ENCODE peak calls at places on chromosome 14, in seven cellular contexts. One of them, this sample, is unnamed.

GRCh38 chr14:39232554-39233415 is 930 bp upstream of the MIA2 start:
- DNase-seq in omental fat pad: no peak
- DNase-seq in cardiac muscle cell: peak
- DNase-seq in hypothalamus: no peak
- DNase-seq in A549: peak
- DNase-seq in activated gamma-delta T cell treated with anti-CD3 and anti-CD28 coated beads, Interleukin-2, amount 50 U/mL, for 16 hours: no peak
- DNase-seq in uterus: no peak
- DNase-seq in this sample: no peak

GRCh38 chr14:78196323-78196722 is 26.1 kb downstream of the NRXN3 start:
- DNase-seq in omental fat pad: no peak
- DNase-seq in cardiac muscle cell: no peak
- DNase-seq in hypothalamus: no peak
- DNase-seq in A549: no peak
- DNase-seq in activated gamma-delta T cell treated with anti-CD3 and anti-CD28 coated beads, Interleukin-2, amount 50 U/mL, for 16 hours: no peak
- DNase-seq in uterus: no peak
- DNase-seq in this sample: no peak

GRCh38 chr14:69052181-69052601 is 73.1 kb upstream of the ACTN1 start:
- DNase-seq in omental fat pad: no peak
- DNase-seq in cardiac muscle cell: peak
- DNase-seq in hypothalamus: no peak
- DNase-seq in A549: no peak
- DNase-seq in activated gamma-delta T cell treated with anti-CD3 and anti-CD28 coated beads, Interleukin-2, amount 50 U/mL, for 16 hours: no peak
- DNase-seq in uterus: peak
- DNase-seq in this sample: no peak

GRCh38 chr14:76870146-76870545 is 43.9 kb downstream of the LRRC74A start:
- DNase-seq in omental fat pad: no peak
- DNase-seq in cardiac muscle cell: no peak
- DNase-seq in hypothalamus: no peak
- DNase-seq in A549: peak
- DNase-seq in activated gamma-delta T cell treated with anti-CD3 and anti-CD28 coated beads, Interleukin-2, amount 50 U/mL, for 16 hours: no peak
- DNase-seq in uterus: no peak
- DNase-seq in this sample: no peak

GRCh38 chr14:73476451-73476905 is 14.3 kb upstream of the RIOX1 start:
- DNase-seq in omental fat pad: no peak
- DNase-seq in cardiac muscle cell: no peak
- DNase-seq in hypothalamus: no peak
- DNase-seq in A549: no peak
- DNase-seq in activated gamma-delta T cell treated with anti-CD3 and anti-CD28 coated beads, Interleukin-2, amount 50 U/mL, for 16 hours: no peak
- DNase-seq in uterus: no peak
- DNase-seq in this sample: no peak

GRCh38 chr14:75323571-75323970 is 44.9 kb downstream of the FOS start:
- DNase-seq in omental fat pad: no peak
- DNase-seq in cardiac muscle cell: no peak
- DNase-seq in hypothalamus: no peak
- DNase-seq in A549: no peak
- DNase-seq in activated gamma-delta T cell treated with anti-CD3 and anti-CD28 coated beads, Interleukin-2, amount 50 U/mL, for 16 hours: no peak
- DNase-seq in uterus: no peak
- DNase-seq in this sample: no peak

GRCh38 chr14:102363182-102363952 is 626 bp downstream of the TECPR2 start:
- DNase-seq in omental fat pad: peak
- DNase-seq in cardiac muscle cell: peak
- DNase-seq in hypothalamus: no peak
- DNase-seq in A549: peak
- DNase-seq in activated gamma-delta T cell treated with anti-CD3 and anti-CD28 coated beads, Interleukin-2, amount 50 U/mL, for 16 hours: no peak
- DNase-seq in uterus: no peak
- DNase-seq in this sample: peak

GRCh38 chr14:104094709-104095425 is 9.4 kb downstream of the ASPG start:
- DNase-seq in omental fat pad: peak
- DNase-seq in cardiac muscle cell: peak
- DNase-seq in hypothalamus: no peak
- DNase-seq in A549: peak
- DNase-seq in activated gamma-delta T cell treated with anti-CD3 and anti-CD28 coated beads, Interleukin-2, amount 50 U/mL, for 16 hours: peak
- DNase-seq in uterus: no peak
- DNase-seq in this sample: no peak

GRCh38 chr14:21086908-21087293 is 11.6 kb downstream of the ZNF219 start:
- DNase-seq in omental fat pad: no peak
- DNase-seq in cardiac muscle cell: no peak
- DNase-seq in hypothalamus: no peak
- DNase-seq in A549: no peak
- DNase-seq in activated gamma-delta T cell treated with anti-CD3 and anti-CD28 coated beads, Interleukin-2, amount 50 U/mL, for 16 hours: no peak
- DNase-seq in uterus: no peak
- DNase-seq in this sample: no peak

GRCh38 chr14:68795602-68796417 is 2.9 kb upstream of the ZFP36L1 start:
- DNase-seq in omental fat pad: no peak
- DNase-seq in cardiac muscle cell: peak
- DNase-seq in hypothalamus: peak
- DNase-seq in A549: peak
- DNase-seq in activated gamma-delta T cell treated with anti-CD3 and anti-CD28 coated beads, Interleukin-2, amount 50 U/mL, for 16 hours: peak
- DNase-seq in uterus: peak
- DNase-seq in this sample: peak

GRCh38 chr14:84403585-84403984 is 1126.4 kb upstream of the FLRT2 start:
- DNase-seq in omental fat pad: no peak
- DNase-seq in cardiac muscle cell: no peak
- DNase-seq in hypothalamus: no peak
- DNase-seq in A549: no peak
- DNase-seq in activated gamma-delta T cell treated with anti-CD3 and anti-CD28 coated beads, Interleukin-2, amount 50 U/mL, for 16 hours: no peak
- DNase-seq in uterus: no peak
- DNase-seq in this sample: no peak

GRCh38 chr14:64779472-64779871 is 75.2 kb downstream of the PLEKHG3 start:
- DNase-seq in omental fat pad: no peak
- DNase-seq in cardiac muscle cell: no peak
- DNase-seq in hypothalamus: no peak
- DNase-seq in A549: no peak
- DNase-seq in activated gamma-delta T cell treated with anti-CD3 and anti-CD28 coated beads, Interleukin-2, amount 50 U/mL, for 16 hours: no peak
- DNase-seq in uterus: no peak
- DNase-seq in this sample: no peak

GRCh38 chr14:28577711-28578131 is 188.9 kb upstream of the FOXG1 start:
- DNase-seq in omental fat pad: no peak
- DNase-seq in cardiac muscle cell: peak
- DNase-seq in hypothalamus: no peak
- DNase-seq in A549: peak
- DNase-seq in activated gamma-delta T cell treated with anti-CD3 and anti-CD28 coated beads, Interleukin-2, amount 50 U/mL, for 16 hours: no peak
- DNase-seq in uterus: no peak
- DNase-seq in this sample: no peak

GRCh38 chr14:69079188-69079742 is 73.7 kb downstream of the DCAF5 start:
- DNase-seq in omental fat pad: no peak
- DNase-seq in cardiac muscle cell: peak
- DNase-seq in hypothalamus: no peak
- DNase-seq in A549: peak
- DNase-seq in activated gamma-delta T cell treated with anti-CD3 and anti-CD28 coated beads, Interleukin-2, amount 50 U/mL, for 16 hours: no peak
- DNase-seq in uterus: no peak
- DNase-seq in this sample: no peak

This sample was measured in NCI-H2227 treated with DMSO at 0.1 percent for 48 hours.